ENCODE peak calls at places on chromosomes 6 and 20, in four cellular contexts. K is activated CD4-positive, CD25-positive, alpha-beta regulatory T cell; Q is EL; T is immature natural killer cell. H is an unnamed sample.

GRCh38 chr6:17354700-17355403 is 38.5 kb upstream of the CAP2 start:
- DNase-seq in K (no peak), Q (peak), T (no peak), H (no peak)

GRCh38 chr6:109892451-109893435 is 85.4 kb upstream of the GPR6 start:
- DNase-seq in K (no peak), Q (no peak), T (no peak), H (no peak)

GRCh38 chr20:1287306-1287705 is 21.2 kb downstream of the SNPH start:
- DNase-seq in K (no peak), Q (no peak), T (no peak), H (no peak)

GRCh38 chr6:157241411-157241979 is 81.8 kb downstream of the TMEM242 start:
- DNase-seq in K (no peak), Q (peak), T (no peak), H (no peak)

GRCh38 chr6:160293844-160294243 is 35.2 kb upstream of the SLC22A2 start:
- DNase-seq in K (no peak), Q (no peak), T (no peak), H (no peak)

GRCh38 chr20:42553374-42553773 is 636.3 kb downstream of the PTPRT start:
- DNase-seq in K (no peak), Q (no peak), T (no peak), H (no peak)

GRCh38 chr6:168225471-168225901 is 94.1 kb downstream of the DACT2 start:
- DNase-seq in K (no peak), Q (no peak), T (no peak), H (no peak)

GRCh38 chr20:13029687-13030510 is 21.1 kb downstream of the SPTLC3 start:
- DNase-seq in K (no peak), Q (peak), T (no peak), H (no peak)

GRCh38 chr20:35318502-35319157 is 26.4 kb upstream of the FAM83C start:
- DNase-seq in K (no peak), Q (peak), T (no peak), H (no peak)

GRCh38 chr6:163438940-163439335 is 24.4 kb downstream of the QKI start:
- DNase-seq in K (no peak), Q (no peak), T (peak), H (no peak)

GRCh38 chr6:24883618-24884017 is 52.1 kb downstream of the RIPOR2 start:
- DNase-seq in K (no peak), Q (peak), T (no peak), H (no peak)

GRCh38 chr20:51237278-51237677 is 214.4 kb upstream of the KCNG1 start:
- DNase-seq in K (no peak), Q (peak), T (no peak), H (no peak)

GRCh38 chr6:31165986-31166385 is 4.5 kb downstream of the POU5F1 start:
- DNase-seq in K (no peak), Q (no peak), T (no peak), H (no peak)

GRCh38 chr20:58634121-58634817 is 16.8 kb upstream of the STX16 start:
- DNase-seq in K (no peak), Q (no peak), T (no peak), H (no peak)

GRCh38 chr20:38970302-38970701 is 8.2 kb downstream of the DHX35 start:
- DNase-seq in K (no peak), Q (peak), T (no peak), H (no peak)

GRCh38 chr6:167676000-167676665 is 150.6 kb upstream of the AFDN start:
- DNase-seq in K (no peak), Q (no peak), T (no peak), H (no peak)

GRCh38 chr6:108677357-108677756 is 116.6 kb downstream of the FOXO3 start:
- DNase-seq in K (no peak), Q (no peak), T (no peak), H (no peak)

GRCh38 chr20:63230800-63231268 is 4.9 kb upstream of the BIRC7 start:
- DNase-seq in K (no peak), Q (peak), T (no peak), H (no peak)

GRCh38 chr20:39045676-39046075 is 83.5 kb downstream of the DHX35 start:
- DNase-seq in K (no peak), Q (no peak), T (no peak), H (no peak)

GRCh38 chr6:1763411-1763810 is 153.7 kb downstream of the FOXC1 start:
- DNase-seq in K (no peak), Q (no peak), T (no peak), H (no peak)

GRCh38 chr20:8749986-8750385 is 318.9 kb upstream of the PLCB4 start:
- DNase-seq in K (no peak), Q (peak), T (no peak), H (no peak)

GRCh38 chr6:96611342-96611964 is 48.5 kb downstream of the FHL5 start:
- DNase-seq in K (no peak), Q (no peak), T (no peak), H (no peak)

GRCh38 chr6:15272562-15272961 is 26.7 kb downstream of the JARID2 start:
- DNase-seq in K (no peak), Q (no peak), T (no peak), H (no peak)

GRCh38 chr20:15475483-15475882 is 1097.8 kb downstream of the KIF16B start:
- DNase-seq in K (no peak), Q (peak), T (no peak), H (no peak)

GRCh38 chr6:4740032-4740431 is 36.2 kb upstream of the CDYL start:
- DNase-seq in K (no peak), Q (no peak), T (no peak), H (no peak)